ENCODE peak calls at places on chromosomes 6 and 20, in four cellular contexts. D, I, Z and W are unnamed samples.

GRCh38 chr6:56356431-56356830 is 109.1 kb upstream of the COL21A1 start:
- DNase-seq in D (no peak), I (no peak), Z (no peak), W (no peak)

GRCh38 chr6:140138311-140138994 is 764.0 kb upstream of the CITED2 start:
- DNase-seq in Z (no peak), D (no peak), I (no peak), W (no peak)

GRCh38 chr6:46323312-46323965 is 152.7 kb upstream of the ENPP5 start:
- DNase-seq in I (no peak), Z (no peak), D (no peak), W (no peak)

GRCh38 chr20:9407805-9408421 is 106.5 kb upstream of the LAMP5 start:
- DNase-seq in D (peak; percentile 60), I (peak; percentile 24), Z (peak; percentile 54), W (peak; percentile 80)

GRCh38 chr6:53741001-53741400 is 53.8 kb upstream of the LRRC1 start:
- DNase-seq in Z (no peak), D (no peak), I (no peak), W (peak; percentile 36)

GRCh38 chr6:41638801-41639555 is 710 bp downstream of the MDFI start:
- DNase-seq in D (peak; percentile 82), Z (no peak), I (no peak), W (peak; percentile 48)

GRCh38 chr20:297925-298754 is 770 bp downstream of the ZCCHC3 start:
- DNase-seq in Z (no peak), D (peak; percentile 45), I (peak; percentile 78), W (peak; percentile 69)

GRCh38 chr6:10202581-10202980 is 212.3 kb downstream of the TFAP2A start:
- DNase-seq in Z (no peak), D (no peak), I (no peak), W (no peak)

GRCh38 chr6:90098637-90099036 is 198.0 kb downstream of the BACH2 start:
- DNase-seq in Z (no peak), I (peak; percentile 38), D (no peak), W (no peak)

GRCh38 chr6:151716446-151717047 is 90.9 kb upstream of the ESR1 start:
- DNase-seq in D (peak; percentile 54), Z (no peak), I (no peak), W (peak; percentile 50)